ENCODE peak calls at places on chromosomes 7 and 10, in six cellular contexts. F is CD8-positive, alpha-beta memory T cell; G is heart left ventricle; S is left ventricle myocardium inferior; V is esophagus squamous epithelium; H is effector memory CD4-positive, alpha-beta T cell. U is an unnamed sample.

GRCh38 chr7:95318501-95318900 is 5.8 kb downstream of the PON1 start:
- DNase-seq in H (no peak), F (no peak), S (no peak), G (no peak), V (no peak), U (no peak)

GRCh38 chr7:46713868-46714596 is 793.0 kb upstream of the IGFBP3 start:
- DNase-seq in V (no peak), H (no peak), G (peak), F (no peak), S (peak), U (no peak)

GRCh38 chr7:30280631-30281030 is 3.8 kb upstream of the ZNRF2 start:
- DNase-seq in H (no peak), V (no peak), G (no peak), S (no peak), F (no peak), U (no peak)

GRCh38 chr7:149229526-149229925 is 9.9 kb upstream of the ZNF212 start:
- DNase-seq in G (no peak), S (no peak), F (no peak), V (no peak), H (no peak), U (no peak)

GRCh38 chr10:184911-185310 is 49.7 kb downstream of the ZMYND11 start:
- DNase-seq in V (no peak), H (no peak), S (no peak), G (no peak), F (no peak), U (no peak)

GRCh38 chr10:122465401-122465800 is 4.0 kb downstream of the HTRA1 start:
- DNase-seq in H (no peak), V (no peak), F (no peak), G (no peak), S (no peak), U (no peak)

GRCh38 chr7:875051-875450 is 1.3 kb upstream of the GET4 start:
- DNase-seq in F (no peak), S (no peak), H (no peak), V (no peak), G (no peak), U (no peak)

GRCh38 chr7:47940482-47941001 is 7.7 kb downstream of the PKD1L1 start:
- DNase-seq in H (no peak), F (no peak), V (no peak), S (peak), G (peak), U (no peak)

GRCh38 chr10:7239312-7239985 is 171.4 kb downstream of the SFMBT2 start:
- DNase-seq in H (no peak), S (no peak), G (no peak), F (no peak), V (no peak), U (no peak)

GRCh38 chr7:155814569-155815276 is 2.5 kb upstream of the SHH start:
- DNase-seq in G (no peak), V (no peak), H (no peak), F (no peak), S (no peak), U (no peak)

GRCh38 chr7:50564630-50565558 is at the start of gene DDC:
- DNase-seq in V (no peak), H (no peak), G (no peak), F (no peak), S (no peak), U (no peak)

GRCh38 chr7:117446220-117446815 is 19.0 kb upstream of the ASZ1 start:
- DNase-seq in H (no peak), G (no peak), F (no peak), S (no peak), V (no peak), U (no peak)

GRCh38 chr7:48176356-48176893 is 5.2 kb downstream of the ABCA13 start:
- DNase-seq in H (no peak), G (no peak), V (no peak), F (no peak), S (no peak), U (no peak)

GRCh38 chr7:149456770-149457421 is 4.0 kb downstream of the ZNF777 start:
- DNase-seq in G (no peak), S (no peak), F (no peak), V (no peak), H (no peak), U (no peak)

GRCh38 chr7:11716185-11716584 is 115.8 kb downstream of the THSD7A start:
- DNase-seq in V (no peak), S (peak), G (peak), F (no peak), H (no peak), U (no peak)

GRCh38 chr7:137492889-137493288 is 149.4 kb upstream of the PTN start:
- DNase-seq in S (no peak), H (no peak), F (no peak), V (no peak), G (no peak), U (no peak)

GRCh38 chr7:3301831-3302618 is 973 bp downstream of the SDK1 start:
- DNase-seq in V (no peak), G (peak), H (no peak), F (no peak), S (no peak), U (no peak)

GRCh38 chr7:114302858-114303257 is 111.8 kb upstream of the FOXP2 start:
- DNase-seq in V (no peak), G (no peak), H (no peak), S (no peak), F (no peak), U (no peak)

GRCh38 chr10:10872035-10872673 is 145.5 kb upstream of the CELF2 start:
- DNase-seq in S (no peak), F (no peak), G (peak), V (no peak), H (no peak), U (no peak)

GRCh38 chr7:151432658-151433521 is 7.1 kb downstream of the CRYGN start:
- DNase-seq in V (no peak), H (no peak), S (no peak), F (no peak), G (no peak), U (peak)

GRCh38 chr7:120740348-120740747 is 117.6 kb downstream of the TSPAN12 start:
- DNase-seq in V (no peak), F (no peak), H (no peak), S (no peak), G (peak), U (no peak)

GRCh38 chr10:17474595-17474994 is 20.2 kb upstream of the ST8SIA6 start:
- DNase-seq in F (no peak), V (no peak), H (no peak), G (no peak), S (no peak), U (no peak)

GRCh38 chr7:95398155-95398940 is 2.2 kb upstream of the PON3 start:
- DNase-seq in H (no peak), G (no peak), S (no peak), F (no peak), V (no peak), U (no peak)

GRCh38 chr10:118751272-118751671 is 3.5 kb downstream of the CACUL1 start:
- DNase-seq in G (no peak), H (no peak), V (no peak), F (no peak), S (no peak), U (no peak)

GRCh38 chr10:3215336-3215860 is 42.8 kb upstream of the PITRM1 start:
- DNase-seq in H (no peak), S (no peak), V (no peak), F (no peak), G (no peak), U (no peak)

GRCh38 chr7:142440219-142441073 is 182.6 kb upstream of the PRSS58 start:
- DNase-seq in F (no peak), V (no peak), S (no peak), G (no peak), H (no peak), U (no peak)

GRCh38 chr7:80918406-80918805 is 445 bp downstream of the SEMA3C start:
- DNase-seq in H (no peak), S (no peak), V (no peak), G (no peak), F (no peak), U (no peak)

GRCh38 chr7:158005531-158005930 is 582.1 kb downstream of the PTPRN2 start:
- DNase-seq in G (no peak), F (no peak), S (no peak), V (no peak), H (no peak), U (no peak)

GRCh38 chr7:128889121-128889520 is 21.4 kb downstream of the KCP start:
- DNase-seq in F (no peak), H (no peak), S (no peak), G (no peak), V (no peak), U (no peak)

GRCh38 chr7:142771353-142771723 is 568 bp downstream of the PRSS2 start:
- DNase-seq in H (no peak), G (no peak), V (no peak), F (no peak), S (no peak), U (no peak)

GRCh38 chr7:90768301-90768700 is 172.2 kb downstream of the CDK14 start:
- DNase-seq in F (no peak), V (no peak), G (no peak), H (no peak), S (no peak), U (no peak)

GRCh38 chr10:115028419-115028818 is 64.7 kb upstream of the ATRNL1 start:
- DNase-seq in F (no peak), V (no peak), H (no peak), S (no peak), G (no peak), U (no peak)

GRCh38 chr10:7587168-7587864 is 79.5 kb downstream of the ITIH5 start:
- DNase-seq in H (no peak), G (no peak), S (no peak), F (no peak), V (no peak), U (no peak)

GRCh38 chr7:98185101-98185500 is 26.1 kb upstream of the BHLHA15 start:
- DNase-seq in H (no peak), V (no peak), S (no peak), F (no peak), G (no peak), U (no peak)

GRCh38 chr7:69395072-69395714 is 203.1 kb upstream of the AUTS2 start:
- DNase-seq in G (no peak), V (no peak), H (no peak), F (no peak), S (no peak), U (no peak)

GRCh38 chr7:85041599-85042216 is 145.1 kb downstream of the SEMA3D start:
- DNase-seq in G (peak), H (no peak), V (no peak), F (no peak), S (peak), U (no peak)

GRCh38 chr7:4683043-4683883 is 1.2 kb downstream of the FOXK1 start:
- DNase-seq in V (no peak), S (peak), H (peak), F (no peak), G (peak), U (no peak)

GRCh38 chr7:135981958-135982646 is 4.9 kb upstream of the MTPN start:
- DNase-seq in H (no peak), F (no peak), V (no peak), G (no peak), S (no peak), U (no peak)
- H3K27ac ChIP-seq in H (peak), F (peak), V (no peak), G (no peak), S (no peak), U (peak)

DNA sequence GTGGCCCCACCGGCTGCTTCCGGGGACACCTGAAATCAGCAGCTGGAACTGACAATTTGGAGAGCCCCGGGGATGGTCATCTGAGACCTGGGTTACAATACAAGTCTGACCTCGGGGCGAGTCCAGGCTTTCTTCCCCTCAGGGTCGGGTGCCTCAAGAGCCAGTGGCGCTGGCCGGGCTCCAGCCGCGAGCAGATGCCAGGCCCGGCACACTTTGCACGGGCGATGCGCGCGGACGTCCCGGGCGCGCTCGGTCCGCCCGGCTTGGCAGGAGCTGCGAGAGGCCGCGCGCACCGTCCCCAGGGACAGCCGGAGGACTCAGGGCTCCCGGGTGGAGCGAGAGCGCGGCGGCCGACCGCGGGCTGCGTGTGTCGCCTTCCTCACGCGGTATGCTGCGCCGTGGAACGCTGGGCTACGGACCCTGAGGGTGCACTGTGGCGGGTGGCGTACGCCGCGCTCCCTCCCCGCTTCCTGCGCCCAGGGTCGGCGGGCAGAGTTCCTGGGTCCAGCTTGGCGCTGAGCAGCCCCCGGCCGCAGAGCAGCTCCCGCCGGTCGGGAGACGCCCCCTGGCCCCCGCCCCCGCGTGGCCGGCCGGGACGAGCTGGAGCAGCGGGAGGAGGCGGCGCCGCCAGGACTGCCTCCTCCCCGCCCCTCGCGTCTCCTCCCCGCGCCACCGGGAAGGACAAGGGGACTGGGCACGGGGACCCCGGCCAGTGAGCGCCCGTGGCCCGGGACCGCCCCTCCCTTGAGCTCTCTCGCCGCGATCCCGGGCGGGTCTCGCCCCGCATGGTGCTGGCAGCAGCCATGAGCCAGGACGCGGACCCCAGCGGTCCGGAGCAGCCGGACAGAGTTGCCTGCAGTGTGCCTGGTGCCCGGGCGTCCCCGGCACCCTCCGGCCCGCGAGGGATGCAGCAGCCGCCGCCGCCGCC is at the start of gene RBM20:
- DNase-seq in G (peak), S (peak), V (no peak), H (no peak), F (no peak), U (peak)
- H3K27ac ChIP-seq in G (peak), S (peak), V (no peak), H (no peak), F (peak), U (no peak)

DNA sequence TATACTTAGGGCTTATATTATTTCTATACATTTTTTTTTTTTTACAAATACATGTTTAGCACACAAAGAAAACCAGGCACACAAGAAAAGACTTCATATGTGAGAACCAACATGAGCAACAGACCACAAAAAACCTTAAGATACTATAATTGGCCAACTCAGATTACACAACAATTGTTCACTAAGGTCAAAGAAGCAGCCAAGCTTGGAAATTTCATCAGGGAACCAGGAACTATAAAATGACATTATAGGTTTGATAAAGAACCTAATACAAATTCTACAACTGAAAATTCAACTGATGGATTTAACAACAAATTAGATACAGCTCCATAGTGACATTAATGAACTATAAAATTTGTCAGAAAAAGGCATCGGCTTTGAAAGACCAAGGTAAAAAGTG is 4.4 kb upstream of the LUC7L2 start:
- DNase-seq in G (no peak), H (no peak), S (no peak), V (no peak), F (no peak), U (no peak)
- H3K27ac ChIP-seq in G (no peak), H (no peak), S (no peak), V (no peak), F (no peak), U (no peak)

GRCh38 chr7:20116869-20117268 is 100.3 kb downstream of the MACC1 start:
- DNase-seq in F (no peak), S (no peak), V (no peak), G (no peak), H (no peak), U (no peak)

GRCh38 chr7:20121404-20121803 is 95.8 kb downstream of the MACC1 start:
- DNase-seq in V (no peak), F (no peak), H (no peak), G (no peak), S (no peak), U (no peak)

DNA sequence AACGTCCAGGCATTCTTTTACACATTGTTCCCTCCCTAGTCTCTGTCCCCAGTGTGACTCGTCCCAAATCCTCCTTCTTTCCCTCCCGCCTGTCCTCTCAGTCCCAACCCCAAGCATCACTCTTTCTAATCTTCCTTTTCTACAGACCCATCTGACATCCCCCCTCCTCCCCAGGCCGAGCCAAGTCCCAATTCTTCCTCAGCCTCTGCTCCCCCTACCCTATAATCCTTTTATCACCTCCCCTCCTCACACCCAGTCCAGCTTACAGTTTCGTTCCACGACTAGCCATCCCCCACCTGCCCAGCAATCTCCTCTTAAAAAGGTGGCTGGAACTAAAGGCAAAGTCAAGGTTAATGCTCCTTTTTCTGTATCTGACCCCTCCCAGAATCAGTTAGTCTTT is 95.1 kb downstream of the MACC1 start:
- DNase-seq in H (no peak), S (no peak), V (no peak), F (no peak), G (no peak), U (no peak)
- H3K27ac ChIP-seq in H (no peak), S (no peak), V (no peak), F (no peak), G (no peak), U (no peak)

DNA sequence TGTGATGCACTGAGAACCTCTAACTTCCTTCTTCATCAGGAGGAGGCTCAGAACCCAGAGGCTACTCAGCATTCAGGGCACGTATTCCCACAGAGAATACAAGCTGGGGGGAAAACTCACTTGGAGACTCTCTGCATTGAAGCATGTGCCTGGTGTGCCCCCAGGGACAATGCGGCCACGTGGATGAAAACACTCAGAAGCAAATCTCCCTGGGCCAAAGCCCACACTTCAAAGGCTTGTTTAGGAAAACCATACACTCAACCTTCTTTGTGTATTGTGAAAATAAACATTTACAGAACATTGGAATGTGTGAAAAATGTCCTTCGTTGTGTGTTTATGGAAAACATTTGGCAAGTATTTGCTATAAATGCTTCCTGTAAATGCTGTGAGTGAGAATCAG is 339.6 kb downstream of the ELMO1 start:
- DNase-seq in G (no peak), S (no peak), H (no peak), V (no peak), F (no peak), U (no peak)
- H3K27ac ChIP-seq in G (no peak), S (no peak), H (no peak), V (peak), F (no peak), U (no peak)

GRCh38 chr7:132063800-132064199 is 507.4 kb upstream of the PODXL start:
- DNase-seq in V (no peak), S (no peak), G (no peak), F (no peak), H (no peak), U (no peak)

GRCh38 chr7:132061931-132062330 is 505.5 kb upstream of the PODXL start:
- DNase-seq in F (no peak), H (no peak), V (no peak), S (no peak), G (no peak), U (no peak)

GRCh38 chr7:132066776-132067175 is 509.5 kb downstream of the PLXNA4 start:
- DNase-seq in H (no peak), F (no peak), G (peak), S (peak), V (no peak), U (no peak)

GRCh38 chr7:132065193-132065972 is 509.0 kb upstream of the PODXL start:
- DNase-seq in V (no peak), G (peak), F (no peak), S (no peak), H (no peak), U (no peak)

DNA sequence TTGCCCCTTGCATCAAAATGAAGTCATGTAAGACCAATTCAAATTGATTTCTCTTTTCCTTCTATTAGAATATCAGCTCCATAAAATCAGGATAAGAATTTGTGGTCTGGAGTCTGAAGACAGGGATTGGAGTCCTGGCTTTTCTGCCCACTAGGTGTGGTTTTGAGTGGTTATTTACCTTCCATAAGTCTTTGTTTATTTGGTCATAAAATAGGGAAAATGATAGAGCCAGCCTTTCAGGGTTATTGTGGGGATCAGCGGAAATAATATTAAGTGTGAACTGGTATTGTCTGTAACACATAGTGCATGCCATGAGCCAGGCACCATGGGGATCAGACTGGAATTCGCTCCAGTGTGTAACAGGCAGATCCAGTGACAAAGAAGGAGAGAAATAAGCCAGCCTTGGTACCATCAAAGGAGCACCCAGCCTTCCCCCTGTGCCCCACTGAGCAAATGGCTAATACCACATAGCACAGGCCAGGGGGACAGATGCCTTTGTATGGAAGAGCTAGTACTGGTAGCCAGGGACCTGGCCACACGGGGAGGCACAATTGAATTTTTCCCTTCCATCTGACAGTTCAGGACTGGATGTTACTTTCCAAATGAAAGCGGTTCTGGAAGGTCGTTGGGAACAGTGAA is 509.7 kb upstream of the PODXL start:
- DNase-seq in H (no peak), G (no peak), S (no peak), V (no peak), F (no peak), U (no peak)
- H3K27ac ChIP-seq in H (no peak), G (peak), S (peak), V (peak), F (no peak), U (no peak)

U was measured in naive thymus-derived CD4-positive, alpha-beta T cell.